ENCODE peak calls at places on chromosome 9, in four cellular contexts. G is naive thymus-derived CD4-positive, alpha-beta T cell; D is ovary; V is GM12878. M is an unnamed sample.

GRCh38 chr9:124941689-124942561 is 1.0 kb upstream of the GOLGA1 start:
- DNase-seq in G (peak), D (peak), V (peak), M (peak)

GRCh38 chr9:110116543-110116885 is 91.4 kb downstream of the C9orf152 start:
- DNase-seq in G (no peak), D (no peak), V (no peak), M (no peak)

GRCh38 chr9:3848445-3849114 is 322.8 kb upstream of the RFX3 start:
- DNase-seq in V (no peak), G (no peak), D (no peak), M (no peak)

GRCh38 chr9:124180557-124180956 is 77.2 kb upstream of the NEK6 start:
- DNase-seq in G (no peak), D (no peak), V (no peak), M (no peak)

GRCh38 chr9:90773593-90773992 is 28.0 kb upstream of the SYK start:
- DNase-seq in D (no peak), V (no peak), G (no peak), M (no peak)

GRCh38 chr9:114483499-114483898 is 21.8 kb downstream of the WHRN start:
- DNase-seq in D (no peak), V (no peak), G (no peak), M (no peak)

GRCh38 chr9:137078701-137079400 is 1.5 kb downstream of the UAP1L1 start:
- DNase-seq in D (no peak), G (no peak), V (no peak), M (no peak)

GRCh38 chr9:21919377-21920362 is 74.5 kb downstream of the CDKN2A start:
- DNase-seq in D (no peak), G (no peak), V (peak), M (no peak)

GRCh38 chr9:100472725-100473261 is at the start of gene TMEFF1:
- DNase-seq in G (peak), D (peak), V (no peak), M (no peak)

GRCh38 chr9:86097510-86098224 is 1.7 kb downstream of the GOLM1 start:
- DNase-seq in G (no peak), D (no peak), V (no peak), M (no peak)

GRCh38 chr9:5712651-5713360 is 83.9 kb downstream of the RIC1 start:
- DNase-seq in V (no peak), D (no peak), G (no peak), M (no peak)

GRCh38 chr9:113425072-113425471 is 14.5 kb downstream of the C9orf43 start:
- DNase-seq in D (no peak), V (no peak), G (no peak), M (no peak)

GRCh38 chr9:35628389-35628991 is 10.3 kb upstream of the CD72 start:
- DNase-seq in G (no peak), D (no peak), V (no peak), M (no peak)

GRCh38 chr9:1151691-1152090 is 101.5 kb downstream of the DMRT2 start:
- DNase-seq in D (no peak), V (no peak), G (no peak), M (no peak)

GRCh38 chr9:18138676-18139075 is 335.3 kb upstream of the ADAMTSL1 start:
- DNase-seq in G (no peak), V (no peak), D (no peak), M (no peak)

GRCh38 chr9:720239-720881 is 121.1 kb upstream of the DMRT1 start:
- DNase-seq in D (no peak), G (no peak), V (no peak), M (no peak)

GRCh38 chr9:126057869-126058467 is 268.7 kb upstream of the MVB12B start:
- DNase-seq in V (no peak), D (no peak), G (no peak), M (no peak)

GRCh38 chr9:19493174-19493811 is 84.5 kb downstream of the ACER2 start:
- DNase-seq in G (peak), D (peak), V (peak), M (peak)
- H3K27ac ChIP-seq in G (no peak), D (no peak), V (no peak), M (peak)

GRCh38 chr9:128838338-128838737 is 8.7 kb upstream of the SPOUT1 start:
- DNase-seq in G (no peak), V (no peak), D (no peak), M (no peak)

GRCh38 chr9:128845186-128845931 is 15.8 kb upstream of the SPOUT1 start:
- DNase-seq in V (no peak), G (no peak), D (no peak), M (no peak)

GRCh38 chr9:128841704-128842492 is 12.3 kb upstream of the SPOUT1 start:
- DNase-seq in G (no peak), D (no peak), V (no peak), M (no peak)

GRCh38 chr9:128836509-128837145 is 7.0 kb upstream of the SPOUT1 start:
- DNase-seq in V (no peak), G (no peak), D (no peak), M (no peak)

DNA sequence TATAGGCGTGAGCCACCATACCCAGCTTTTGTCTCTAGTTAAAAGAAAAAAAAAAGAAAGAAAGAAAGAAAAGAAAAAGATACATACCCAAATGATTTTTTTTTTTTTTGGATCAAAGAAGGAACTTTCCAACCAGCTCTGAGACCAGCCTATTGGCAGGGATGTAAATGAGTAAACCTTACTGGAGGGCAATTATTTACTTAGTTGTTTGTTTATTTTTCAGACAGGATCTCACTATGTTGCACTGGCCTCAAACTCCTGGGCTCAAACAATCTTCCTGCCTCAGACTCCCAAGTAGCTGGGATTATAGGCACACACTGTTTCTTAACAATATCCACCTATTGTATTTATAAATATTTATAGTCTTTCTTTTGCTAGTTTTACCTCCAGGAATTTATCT is 10.9 kb upstream of the SPOUT1 start:
- DNase-seq in D (no peak), G (no peak), V (no peak), M (no peak)
- H3K27ac ChIP-seq in D (no peak), G (no peak), V (no peak), M (no peak)

DNA sequence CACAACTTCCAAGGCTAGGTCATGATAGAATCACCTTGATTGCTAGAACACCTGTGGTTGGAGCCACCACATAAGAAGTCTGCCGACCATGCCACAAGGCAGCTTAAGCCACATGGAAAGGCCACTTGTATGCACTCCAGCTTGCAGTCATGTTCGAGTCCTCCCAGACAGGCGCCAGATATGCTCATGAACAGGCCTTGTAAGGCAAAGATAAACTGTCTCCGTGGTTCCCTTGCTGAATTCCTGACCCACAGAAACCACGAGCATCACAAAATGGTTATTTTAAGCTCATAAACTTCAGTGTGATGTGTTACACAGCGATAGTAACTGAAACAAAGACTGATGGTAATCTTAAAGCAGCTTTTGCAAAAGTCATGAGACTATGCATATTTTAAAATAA is 188.4 kb upstream of the DAPK1 start:
- DNase-seq in D (no peak), G (no peak), V (no peak), M (no peak)
- H3K27ac ChIP-seq in D (no peak), G (no peak), V (no peak), M (no peak)

GRCh38 chr9:130174920-130175321 is 2.7 kb downstream of the NCS1 start:
- DNase-seq in D (peak), V (no peak), G (no peak), M (no peak)
- H3K27ac ChIP-seq in D (peak), V (no peak), G (no peak), M (no peak)

GRCh38 chr9:70474413-70474812 is 60.0 kb upstream of the KLF9 start:
- DNase-seq in D (no peak), V (no peak), G (no peak), M (no peak)
- H3K27ac ChIP-seq in D (no peak), V (no peak), G (no peak), M (peak)